ENCODE peak calls at places on chromosomes 11 and 22, in four cellular contexts. R is Peyer's patch, M is aorta, J is HTR-8/SVneo. H is an unnamed sample.

GRCh38 chr22:27851974-27852713 is 50.6 kb upstream of the MN1 start:
- DNase-seq in R (no peak), M (no peak), J (no peak), H (no peak)

GRCh38 chr22:29719894-29720645 is at the start of gene CABP7:
- DNase-seq in R (no peak), M (no peak), J (no peak), H (no peak)

GRCh38 chr11:121318848-121319834 is 26.6 kb downstream of the SC5D start:
- DNase-seq in R (no peak), M (no peak), J (peak), H (peak)

GRCh38 chr11:355581-356458 is 13.5 kb upstream of the B4GALNT4 start:
- DNase-seq in R (peak), M (peak), J (peak), H (peak)

GRCh38 chr22:22848364-22848866 is 39.2 kb upstream of the IGLL5 start:
- DNase-seq in R (peak), M (peak), J (peak), H (peak)

GRCh38 chr11:6397156-6397555 is 6.9 kb downstream of the SMPD1 start:
- DNase-seq in R (no peak), M (no peak), J (no peak), H (no peak)

GRCh38 chr11:15800121-15800800 is 556.1 kb downstream of the SOX6 start:
- DNase-seq in R (no peak), M (no peak), J (no peak), H (no peak)

GRCh38 chr11:46272816-46273427 is 4.5 kb upstream of the CREB3L1 start:
- DNase-seq in R (peak), M (peak), J (no peak), H (no peak)

GRCh38 chr11:112961751-112962747 is 829 bp downstream of the NCAM1 start:
- DNase-seq in R (peak), M (peak), J (peak), H (no peak)

GRCh38 chr11:108774037-108774436 is 109.2 kb downstream of the DDX10 start:
- DNase-seq in R (no peak), M (no peak), J (no peak), H (no peak)

GRCh38 chr11:72354356-72355115 is 79.8 kb downstream of the CLPB start:
- DNase-seq in R (no peak), M (no peak), J (no peak), H (no peak)

GRCh38 chr22:37607912-37608476 is 640 bp upstream of the GGA1 start:
- DNase-seq in R (no peak), M (no peak), J (peak), H (peak)

GRCh38 chr11:133803026-133803425 is 42.3 kb downstream of the SPATA19 start:
- DNase-seq in R (no peak), M (no peak), J (no peak), H (no peak)

GRCh38 chr22:28802595-28803087 is 2.3 kb upstream of the XBP1 start:
- DNase-seq in R (no peak), M (no peak), J (no peak), H (no peak)

GRCh38 chr22:48212727-48213126 is 1450.3 kb downstream of the TBC1D22A start:
- DNase-seq in R (no peak), M (no peak), J (no peak), H (no peak)

GRCh38 chr11:119192111-119192510 is 6.8 kb downstream of the NHERF4 start:
- DNase-seq in R (no peak), M (no peak), J (no peak), H (no peak)

GRCh38 chr22:40641269-40641668 is 4.8 kb upstream of the MRTFA start:
- DNase-seq in R (no peak), M (no peak), J (no peak), H (no peak)

GRCh38 chr11:8098879-8099278 is 17.9 kb downstream of the TUB start:
- DNase-seq in R (no peak), M (no peak), J (no peak), H (no peak)

GRCh38 chr11:75280227-75280671 is 39.7 kb downstream of the TPBGL start:
- DNase-seq in R (peak), M (peak), J (peak), H (peak)

GRCh38 chr22:40000171-40000570 is 5.4 kb downstream of the FAM83F start:
- DNase-seq in R (no peak), M (peak), J (no peak), H (no peak)

H was measured in NCI-H460.